ENCODE peak calls at places on chromosomes 11 and 22, in eight cellular contexts. J is upper lobe of right lung; A is left ventricle myocardium superior; T is activated CD4-positive, CD25-positive, alpha-beta regulatory T cell treated with anti-CD3 and anti-CD28 coated beads, Interleukin-2, amount 50 U/mL, for 24 hours; Q is left lung; B is activated CD8-positive, alpha-beta memory T cell treated with anti-CD3 and anti-CD28 coated beads, Interleukin-2, amount 10 ng/mL, durations not matched to agents 7 days and 5 days; Y is Right ventricle myocardium inferior; H is activated naive CD4-positive, alpha-beta T cell treated with anti-CD3 and anti-CD28 coated beads, Interleukin-2, amount 50 U/mL, for 72 hours. X is an unnamed sample.

GRCh38 chr22:11627436-11627797 is 3900.6 kb upstream of the OR11H1 start:
- ATAC-seq in J (peak; percentile 46), A (no peak), T (no peak), Q (no peak), B (no peak), Y (no peak), H (no peak), X (no peak)

GRCh38 chr11:86228269-86228966 is 16.1 kb upstream of the EED start:
- ATAC-seq in J (no peak), A (no peak), T (peak; percentile 89), Q (no peak), B (no peak), Y (no peak), H (peak; percentile 89), X (peak; percentile 91)

GRCh38 chr11:37449146-37449545 is 851.1 kb upstream of the RAG2 start:
- ATAC-seq in J (peak; percentile 80), A (peak; percentile 60), T (no peak), Q (peak; percentile 73), B (no peak), Y (peak; percentile 76), H (no peak), X (no peak)

GRCh38 chr11:62472063-62472884 is 53.4 kb downstream of the SCGB1A1 start:
- ATAC-seq in J (peak; percentile 47), A (peak; percentile 49), T (no peak), Q (peak; percentile 63), B (no peak), Y (no peak), H (no peak), X (no peak)

GRCh38 chr11:121561716-121562115 is 108.9 kb upstream of the SORL1-AS1 start:
- ATAC-seq in J (no peak), A (no peak), T (no peak), Q (no peak), B (no peak), Y (no peak), H (no peak), X (no peak)

GRCh38 chr11:123357353-123357989 is 72.6 kb upstream of the GRAMD1B start:
- ATAC-seq in J (no peak), A (no peak), T (peak; percentile 9), Q (no peak), B (peak; percentile 9), Y (no peak), H (peak; percentile 72), X (peak; percentile 55)

GRCh38 chr22:44578115-44578457 is 80.1 kb upstream of the RTL6 start:
- ATAC-seq in J (no peak), A (no peak), T (no peak), Q (no peak), B (peak; percentile 9), Y (no peak), H (no peak), X (no peak)

GRCh38 chr22:42977574-42977973 is 37.4 kb downstream of the PACSIN2 start:
- ATAC-seq in J (peak; percentile 76), A (peak; percentile 14), T (no peak), Q (peak; percentile 14), B (no peak), Y (no peak), H (no peak), X (no peak)

GRCh38 chr11:3169235-3169951 is 4.3 kb upstream of the OSBPL5 start:
- ATAC-seq in J (peak; percentile 41), A (peak; percentile 70), T (no peak), Q (peak; percentile 51), B (no peak), Y (peak; percentile 62), H (peak; percentile 65), X (peak; percentile 74)

GRCh38 chr11:28696591-28696990 is 588.4 kb downstream of the METTL15 start:
- ATAC-seq in J (no peak), A (no peak), T (no peak), Q (no peak), B (no peak), Y (no peak), H (no peak), X (no peak)

GRCh38 chr11:97607301-97608000 is 1217.6 kb downstream of the JRKL start:
- ATAC-seq in J (no peak), A (no peak), T (no peak), Q (no peak), B (no peak), Y (no peak), H (no peak), X (no peak)

GRCh38 chr11:117218133-117218915 is 13.5 kb downstream of the PCSK7 start:
- ATAC-seq in J (no peak), A (peak; percentile 8), T (no peak), Q (no peak), B (no peak), Y (peak; percentile 21), H (no peak), X (no peak)

GRCh38 chr11:133928628-133929059 is 28.1 kb downstream of the IGSF9B start:
- ATAC-seq in J (no peak), A (peak; percentile 32), T (peak; percentile 59), Q (peak; percentile 37), B (peak; percentile 82), Y (no peak), H (peak; percentile 88), X (peak; percentile 85)

GRCh38 chr22:49999063-49999900 is 13.3 kb downstream of the IL17REL start:
- ATAC-seq in J (peak; percentile 56), A (peak; percentile 44), T (no peak), Q (peak; percentile 59), B (peak; percentile 53), Y (no peak), H (peak; percentile 45), X (peak; percentile 34)

GRCh38 chr11:106614280-106614679 is 404.0 kb downstream of the GUCY1A2 start:
- ATAC-seq in J (no peak), A (no peak), T (no peak), Q (no peak), B (no peak), Y (no peak), H (no peak), X (no peak)

GRCh38 chr11:120801801-120802689 is 221.9 kb upstream of the TBCEL start:
- ATAC-seq in J (peak; percentile 84), A (peak; percentile 55), T (no peak), Q (peak; percentile 92), B (no peak), Y (no peak), H (peak; percentile 53), X (peak; percentile 47)

GRCh38 chr22:41096391-41096790 is 4.0 kb downstream of the EP300 start:
- ATAC-seq in J (no peak), A (no peak), T (no peak), Q (no peak), B (no peak), Y (no peak), H (no peak), X (no peak)

GRCh38 chr11:116980136-116980793 is 118.0 kb downstream of the SIK3 start:
- ATAC-seq in J (peak; percentile 43), A (peak; percentile 15), T (peak; percentile 48), Q (no peak), B (no peak), Y (no peak), H (peak; percentile 42), X (no peak)

GRCh38 chr22:50245214-50246072 is 620 bp upstream of the TUBGCP6 start:
- ATAC-seq in J (peak; percentile 52), A (peak; percentile 49), T (no peak), Q (peak; percentile 43), B (peak; percentile 4), Y (peak; percentile 43), H (peak; percentile 2), X (no peak)

GRCh38 chr22:17999851-18000250 is 24.5 kb downstream of the MICAL3 start:
- ATAC-seq in J (no peak), A (no peak), T (no peak), Q (no peak), B (no peak), Y (no peak), H (no peak), X (no peak)

GRCh38 chr22:36359172-36359973 is 28.4 kb downstream of the MYH9 start:
- ATAC-seq in J (no peak), A (peak; percentile 60), T (no peak), Q (no peak), B (no peak), Y (peak; percentile 37), H (no peak), X (peak; percentile 46)

GRCh38 chr22:39170825-39171622 is 18.5 kb upstream of the CBX7 start:
- ATAC-seq in J (peak; percentile 91), A (peak; percentile 84), T (peak; percentile 87), Q (peak; percentile 88), B (peak; percentile 82), Y (peak; percentile 83), H (peak; percentile 93), X (peak; percentile 93)

GRCh38 chr11:112797653-112798293 is 163.4 kb upstream of the NCAM1 start:
- ATAC-seq in J (no peak), A (no peak), T (no peak), Q (peak; percentile 46), B (peak; percentile 86), Y (no peak), H (peak; percentile 55), X (no peak)

GRCh38 chr22:40449676-40450035 is 79.3 kb downstream of the SGSM3 start:
- ATAC-seq in J (no peak), A (no peak), T (no peak), Q (no peak), B (no peak), Y (peak; percentile 35), H (no peak), X (no peak)

GRCh38 chr11:112291191-112291590 is 30.5 kb upstream of the PLET1 start:
- ATAC-seq in J (no peak), A (peak; percentile 11), T (no peak), Q (no peak), B (no peak), Y (no peak), H (no peak), X (no peak)

GRCh38 chr22:50282361-50283144 is 12.4 kb upstream of the MAPK11 start:
- ATAC-seq in J (peak; percentile 87), A (peak; percentile 37), T (no peak), Q (peak; percentile 88), B (no peak), Y (peak; percentile 27), H (no peak), X (no peak)

GRCh38 chr11:122242731-122243130 is 126.7 kb upstream of the BLID start:
- ATAC-seq in J (no peak), A (no peak), T (no peak), Q (peak; percentile 29), B (no peak), Y (peak; percentile 34), H (no peak), X (no peak)

GRCh38 chr11:70156291-70157037 is 46.6 kb upstream of the FADD start:
- ATAC-seq in J (no peak), A (no peak), T (no peak), Q (no peak), B (no peak), Y (no peak), H (no peak), X (no peak)

GRCh38 chr11:118274184-118274583 is 10.1 kb upstream of the MPZL2 start:
- ATAC-seq in J (peak; percentile 82), A (no peak), T (no peak), Q (peak; percentile 81), B (no peak), Y (no peak), H (no peak), X (no peak)

GRCh38 chr11:58513747-58514367 is 6.0 kb upstream of the OR5B21 start:
- ATAC-seq in J (peak; percentile 66), A (peak; percentile 69), T (no peak), Q (peak; percentile 82), B (no peak), Y (no peak), H (peak; percentile 66), X (no peak)

GRCh38 chr11:6627762-6628241 is 8.6 kb upstream of the TPP1 start:
- ATAC-seq in J (no peak), A (no peak), T (peak; percentile 69), Q (no peak), B (peak; percentile 79), Y (no peak), H (peak; percentile 59), X (peak; percentile 67)

GRCh38 chr22:21951931-21952465 is 650 bp downstream of the PPM1F start:
- ATAC-seq in J (peak; percentile 54), A (peak; percentile 55), T (peak; percentile 4), Q (peak; percentile 69), B (peak; percentile 25), Y (peak; percentile 27), H (peak; percentile 19), X (peak; percentile 22)

GRCh38 chr11:19337779-19338178 is 97.0 kb upstream of the E2F8 start:
- ATAC-seq in J (no peak), A (no peak), T (no peak), Q (no peak), B (no peak), Y (no peak), H (no peak), X (no peak)

GRCh38 chr22:19824197-19825015 is 30.3 kb downstream of the GNB1L start:
- ATAC-seq in J (no peak), A (no peak), T (no peak), Q (no peak), B (no peak), Y (no peak), H (no peak), X (no peak)